ENCODE peak calls at places on chromosomes 11 and 22, in nine cellular contexts. F is lower leg skin, Q is fibroblast of the aortic adventitia, I is vagina, Z is retinal pigment epithelial cell, U is AG09309, N is endodermal cell, Y is coronary artery, K is fibroblast of lung. W is an unnamed sample.
A peak's percentile ranks its signal among the peaks of the same experiment; 100 is the strongest.

GRCh38 chr11:82671451-82671850 is 62.2 kb downstream of the FAM181B start:
- DNase-seq in F (no peak), Q (no peak), I (no peak), Z (no peak), U (no peak), N (no peak), Y (no peak), K (no peak), W (no peak)

GRCh38 chr22:18056802-18057474 is 20.9 kb upstream of the PEX26 start:
- DNase-seq in F (no peak), Q (no peak), I (no peak), Z (no peak), U (no peak), N (no peak), Y (no peak), K (no peak), W (no peak)

GRCh38 chr22:19576460-19577421 is 52.5 kb upstream of the CLDN5 start:
- DNase-seq in F (peak; percentile 86), Q (peak; percentile 56), I (no peak), Z (no peak), U (peak; percentile 20), N (peak; percentile 75), Y (no peak), K (peak; percentile 68), W (peak; percentile 70)

GRCh38 chr11:82927264-82927880 is 25.8 kb downstream of the DDIAS start:
- DNase-seq in F (no peak), Q (peak; percentile 75), I (no peak), Z (peak; percentile 9), U (peak; percentile 18), N (no peak), Y (no peak), K (peak; percentile 51), W (peak; percentile 80)

GRCh38 chr11:18011633-18012313 is 1.1 kb downstream of the SERGEF start:
- DNase-seq in F (no peak), Q (peak; percentile 3), I (no peak), Z (no peak), U (no peak), N (peak; percentile 48), Y (no peak), K (no peak), W (no peak)

GRCh38 chr22:38732251-38732815 is 23.5 kb downstream of the SUN2 start:
- DNase-seq in F (no peak), Q (no peak), I (no peak), Z (no peak), U (no peak), N (no peak), Y (no peak), K (no peak), W (no peak)

GRCh38 chr22:46052801-46053562 is 76.0 kb upstream of the WNT7B start:
- DNase-seq in F (peak; percentile 90), Q (peak; percentile 62), I (no peak), Z (no peak), U (no peak), N (peak; percentile 48), Y (peak; percentile 82), K (peak; percentile 51), W (peak; percentile 55)

GRCh38 chr11:64742940-64743590 is 877 bp downstream of the RASGRP2 start:
- DNase-seq in F (peak; percentile 96), Q (no peak), I (no peak), Z (no peak), U (no peak), N (peak; percentile 90), Y (peak; percentile 93), K (no peak), W (peak; percentile 92)

GRCh38 chr11:33065445-33066178 is 26.2 kb downstream of the TCP11L1 start:
- DNase-seq in F (peak; percentile 89), Q (peak; percentile 63), I (no peak), Z (peak; percentile 10), U (no peak), N (peak; percentile 92), Y (no peak), K (peak; percentile 50), W (peak; percentile 83)

GRCh38 chr11:33060271-33060670 is 20.9 kb downstream of the TCP11L1 start:
- DNase-seq in F (no peak), Q (no peak), I (no peak), Z (no peak), U (no peak), N (peak; percentile 32), Y (no peak), K (no peak), W (no peak)

GRCh38 chr11:33064033-33064825 is 24.9 kb downstream of the TCP11L1 start:
- DNase-seq in F (no peak), Q (no peak), I (no peak), Z (no peak), U (no peak), N (peak; percentile 42), Y (no peak), K (no peak), W (no peak)

GRCh38 chr11:33062137-33062536 is 22.8 kb downstream of the TCP11L1 start:
- DNase-seq in F (no peak), Q (peak; percentile 22), I (no peak), Z (no peak), U (no peak), N (no peak), Y (no peak), K (no peak), W (no peak)

DNA sequence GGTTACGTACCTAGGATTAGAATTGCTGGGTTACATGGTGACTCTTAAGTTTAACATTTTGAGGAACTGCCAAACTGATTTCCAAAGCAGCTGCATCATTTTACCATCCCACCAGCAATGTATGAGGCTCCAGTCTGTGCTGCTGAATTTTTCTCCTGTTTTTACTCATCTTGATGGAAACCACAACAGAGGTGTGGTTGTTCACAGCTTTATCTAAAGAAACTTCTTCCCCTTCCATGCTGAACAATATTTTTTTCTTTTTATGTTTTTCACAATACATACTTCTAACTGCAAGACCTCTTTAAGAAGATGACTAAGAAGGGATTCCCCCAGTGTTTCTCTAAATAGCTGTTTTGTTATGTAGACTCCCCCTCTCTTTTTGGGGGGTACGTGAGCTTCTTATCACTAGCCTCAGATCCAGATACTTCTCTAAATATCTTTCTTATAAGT is 24.0 kb downstream of the TCP11L1 start:
- DNase-seq in F (no peak), Q (peak; percentile 54), I (no peak), Z (no peak), U (no peak), N (no peak), Y (no peak), K (peak; percentile 52), W (peak; percentile 61)
- H3K4me3 ChIP-seq in F (no peak overlapping the region), Q (no peak overlapping the region), I (no peak overlapping the region), Z (no peak overlapping the region), U (no peak overlapping the region), N (no peak overlapping the region), Y (no peak overlapping the region), K (no peak overlapping the region), W (no peak overlapping the region)

GRCh38 chr11:70089631-70090030 is 11.5 kb downstream of the ANO1 start:
- DNase-seq in F (no peak), Q (no peak), I (no peak), Z (no peak), U (no peak), N (no peak), Y (no peak), K (no peak), W (no peak)

GRCh38 chr11:70088735-70089250 is 10.7 kb downstream of the ANO1 start:
- DNase-seq in F (no peak), Q (no peak), I (no peak), Z (no peak), U (no peak), N (no peak), Y (no peak), K (no peak), W (peak; percentile 45)

GRCh38 chr11:70084046-70084984 is 6.2 kb downstream of the ANO1 start:
- DNase-seq in F (no peak), Q (no peak), I (no peak), Z (no peak), U (no peak), N (no peak), Y (no peak), K (no peak), W (no peak)

GRCh38 chr11:70085815-70086769 is 8.0 kb downstream of the ANO1 start:
- DNase-seq in F (no peak), Q (no peak), I (no peak), Z (no peak), U (no peak), N (no peak), Y (no peak), K (peak; percentile 26), W (no peak)

GRCh38 chr11:70087446-70088167 is 9.5 kb downstream of the ANO1 start:
- DNase-seq in F (no peak), Q (no peak), I (no peak), Z (no peak), U (no peak), N (peak; percentile 77), Y (no peak), K (no peak), W (no peak)
- TF ChIP-seq CTCF in F (no peak), Q (no peak), I (no peak), Z (no peak), U (no peak), N (peak; percentile 54), Y (no peak), K (no peak), W (peak; percentile 5)

DNA sequence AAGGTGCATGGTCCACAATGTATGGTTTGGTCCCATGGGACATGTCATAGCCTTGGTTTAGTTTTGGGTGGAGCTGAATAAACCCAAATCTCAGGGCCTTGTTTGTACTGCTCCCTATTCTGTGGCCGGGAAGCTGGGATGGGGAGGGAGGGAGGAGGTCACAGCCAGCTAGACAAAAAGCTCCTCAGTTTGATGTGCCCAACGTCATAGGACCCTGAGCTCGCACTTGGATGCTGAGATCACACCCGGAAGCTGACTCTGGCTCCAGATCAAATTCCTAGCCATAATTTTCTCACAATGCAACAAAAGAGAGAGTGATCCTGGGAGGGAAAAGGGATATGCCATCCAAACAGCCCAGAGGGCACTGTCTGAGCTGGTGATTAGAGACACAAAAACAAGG is 1.5 kb downstream of the HSPB2 start:
- DNase-seq in F (no peak), Q (peak; percentile 86), I (no peak), Z (peak; percentile 78), U (no peak), N (no peak), Y (no peak), K (peak; percentile 66), W (peak; percentile 64)
- H3K4me3 ChIP-seq in F (no peak overlapping the region), Q (peak overlapping the region; percentile 55), I (peak overlapping the region; percentile 69), Z (no peak overlapping the region), U (no peak overlapping the region), N (no peak overlapping the region), Y (peak overlapping the region; percentile 79), K (no peak overlapping the region), W (no peak overlapping the region)

GRCh38 chr11:46918087-46918751 is at the start of gene LRP4:
- DNase-seq in F (no peak), Q (no peak), I (no peak), Z (no peak), U (no peak), N (peak; percentile 84), Y (no peak), K (peak; percentile 24), W (no peak)

GRCh38 chr11:46914910-46915309 is 3.4 kb downstream of the LRP4 start:
- DNase-seq in F (no peak), Q (no peak), I (no peak), Z (no peak), U (no peak), N (no peak), Y (no peak), K (no peak), W (no peak)

GRCh38 chr11:46916251-46916650 is 2.1 kb downstream of the LRP4 start:
- DNase-seq in F (no peak), Q (no peak), I (no peak), Z (no peak), U (no peak), N (no peak), Y (no peak), K (no peak), W (no peak)

GRCh38 chr11:46917109-46918086 is 952 bp downstream of the LRP4 start:
- DNase-seq in F (no peak), Q (no peak), I (no peak), Z (no peak), U (no peak), N (peak; percentile 65), Y (no peak), K (no peak), W (no peak)

DNA sequence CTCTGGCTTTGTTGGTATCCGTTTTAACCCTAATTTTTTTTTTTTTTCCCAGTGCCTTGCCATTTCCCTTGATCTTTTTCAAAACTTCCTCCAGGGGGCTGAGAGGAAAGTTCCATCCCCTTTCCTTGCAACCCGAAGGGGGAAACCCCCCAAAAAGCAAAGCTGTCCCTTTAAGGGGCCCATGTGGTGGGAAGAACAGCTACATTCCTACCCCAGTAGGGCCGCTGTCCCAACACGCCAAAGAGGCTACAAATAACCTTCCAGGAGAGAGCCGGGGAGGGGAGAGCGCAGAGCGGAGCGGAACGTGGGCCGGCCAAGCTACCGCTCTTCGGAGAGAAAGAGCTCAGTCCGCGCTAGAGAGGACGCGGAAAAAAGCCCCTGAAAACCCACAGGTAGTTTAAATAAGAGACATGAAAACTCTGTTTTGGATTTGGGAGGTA is 1.7 kb downstream of the LRP4 start:
- DNase-seq in F (peak; percentile 92), Q (peak; percentile 82), I (no peak), Z (no peak), U (no peak), N (peak; percentile 88), Y (no peak), K (peak; percentile 76), W (peak; percentile 72)
- TF ChIP-seq CTCF in F (no peak), Q (peak; percentile 47), I (no peak), Z (peak; percentile 35), U (peak; percentile 33), N (peak; percentile 56), Y (no peak), K (peak; percentile 40), W (peak; percentile 48)

W was measured in choroid plexus epithelial cell.